ENCODE peak calls at places on chromosomes 13 and 19, in six cellular contexts. K is PC-3, Z is LoVo, J is Kasumi-1, E is iris pigment epithelial cell, X is amniotic stem cell. C is an unnamed sample.

GRCh38 chr19:4456566-4456842 is 1.1 kb downstream of the UBXN6 start:
- DNase-seq in J (peak), K (peak), E (peak), Z (no peak), X (peak), C (peak)

GRCh38 chr19:16442386-16443276 is 29.1 kb downstream of the EPS15L1 start:
- DNase-seq in K (no peak), J (no peak), X (no peak), Z (peak), E (no peak), C (no peak)

GRCh38 chr19:43561144-43561970 is 14.0 kb downstream of the XRCC1 start:
- DNase-seq in J (no peak), Z (no peak), E (no peak), K (no peak), X (no peak), C (no peak)

GRCh38 chr13:44921478-44921877 is 67.8 kb downstream of the NUFIP1 start:
- DNase-seq in Z (no peak), K (no peak), E (no peak), J (no peak), X (no peak), C (no peak)

GRCh38 chr13:25222740-25223139 is 50.7 kb upstream of the AMER2 start:
- DNase-seq in K (no peak), X (no peak), J (no peak), Z (no peak), E (no peak), C (no peak)

GRCh38 chr13:23979361-23980159 is 82.3 kb upstream of the C1QTNF9B start:
- DNase-seq in Z (peak), J (peak), X (peak), E (peak), K (peak), C (peak)

GRCh38 chr19:47247308-47247990 is 8.9 kb upstream of the CCDC9 start:
- DNase-seq in K (peak), X (peak), E (peak), J (peak), Z (peak), C (peak)

GRCh38 chr19:34332027-34332786 is 32.8 kb upstream of the GPI start:
- DNase-seq in X (no peak), Z (no peak), E (no peak), J (no peak), K (no peak), C (no peak)

GRCh38 chr13:108925070-108925469 is 295.7 kb downstream of the MYO16 start:
- DNase-seq in E (no peak), X (no peak), K (no peak), J (no peak), Z (no peak), C (no peak)

GRCh38 chr13:50365683-50366391 is 350.6 kb downstream of the KCNRG start:
- DNase-seq in J (no peak), K (peak), Z (peak), X (no peak), E (peak), C (no peak)

GRCh38 chr13:98173431-98173921 is 3.6 kb downstream of the RNF113B start:
- DNase-seq in J (no peak), Z (peak), E (peak), X (peak), K (peak), C (no peak)

GRCh38 chr19:10120538-10121198 is 969 bp upstream of the EIF3G start:
- DNase-seq in X (peak), E (peak), Z (no peak), J (no peak), K (peak), C (no peak)

GRCh38 chr13:109940637-109941036 is 154.3 kb upstream of the IRS2 start:
- DNase-seq in X (no peak), E (no peak), K (no peak), Z (no peak), J (no peak), C (no peak)

GRCh38 chr13:96540656-96541055 is 450.7 kb downstream of the HS6ST3 start:
- DNase-seq in J (no peak), Z (no peak), X (no peak), K (no peak), E (no peak), C (no peak)

GRCh38 chr19:6481541-6482342 is at the start of gene DENND1C:
- DNase-seq in K (peak), Z (no peak), X (no peak), E (no peak), J (peak), C (peak)

GRCh38 chr19:12703056-12703455 is 6.6 kb upstream of the FBXW9 start:
- DNase-seq in K (peak), Z (no peak), X (no peak), J (peak), E (peak), C (peak)

GRCh38 chr13:99717959-99718674 is 216.8 kb downstream of the TM9SF2 start:
- DNase-seq in X (no peak), E (no peak), J (no peak), Z (no peak), K (no peak), C (no peak)

GRCh38 chr19:33734913-33735312 is 61.8 kb upstream of the KCTD15 start:
- DNase-seq in X (no peak), Z (no peak), K (no peak), J (no peak), E (no peak), C (no peak)

GRCh38 chr19:57583521-57584416 is at the start of gene ZIK1:
- DNase-seq in X (peak), Z (no peak), K (no peak), J (no peak), E (peak), C (peak)

GRCh38 chr13:103007427-103007762 is 58.8 kb downstream of the SLC10A2 start:
- DNase-seq in K (no peak), E (no peak), J (no peak), Z (no peak), X (no peak), C (no peak)

GRCh38 chr13:26219726-26220125 is 2.4 kb downstream of the RNF6 start:
- DNase-seq in E (peak), Z (no peak), X (no peak), J (no peak), K (peak), C (no peak)

GRCh38 chr13:98468352-98468751 is 108.6 kb downstream of the STK24 start:
- DNase-seq in X (no peak), Z (no peak), E (no peak), K (no peak), J (no peak), C (no peak)

GRCh38 chr19:46115396-46116109 is 8.9 kb downstream of the IGFL3 start:
- DNase-seq in K (peak), Z (peak), X (peak), E (peak), J (no peak), C (no peak)

GRCh38 chr13:94333131-94333820 is 146.2 kb downstream of the DCT start:
- DNase-seq in Z (no peak), E (no peak), X (no peak), K (no peak), J (no peak), C (no peak)

GRCh38 chr13:35349673-35350278 is 126.7 kb downstream of the MAB21L1 start:
- DNase-seq in X (no peak), E (peak), K (peak), Z (peak), J (no peak), C (no peak)

C was measured in ecto neural progenitor cell.